ENCODE peak calls at places on chromosomes 16 and 17, in nine cellular contexts. One of them, this sample, is unnamed.

GRCh38 chr16:30096105-30096861 is at the start of gene YPEL3:
- DNase-seq in A549: peak; percentile 88
- DNase-seq in foreskin fibroblast: peak; percentile 95
- DNase-seq in dorsolateral prefrontal cortex: peak; percentile 89
- DNase-seq in thoracic aorta: peak; percentile 48
- DNase-seq in CD4-positive, alpha-beta T cell: peak; percentile 89
- DNase-seq in mesothelial cell of epicardium: peak; percentile 90
- DNase-seq in cardiac muscle cell: peak; percentile 95
- DNase-seq in ovary: peak; percentile 94
- DNase-seq in this sample: peak; percentile 89

GRCh38 chr16:78742501-78743283 is 643.2 kb downstream of the WWOX start:
- DNase-seq in A549: no peak
- DNase-seq in foreskin fibroblast: no peak
- DNase-seq in dorsolateral prefrontal cortex: no peak
- DNase-seq in thoracic aorta: no peak
- DNase-seq in CD4-positive, alpha-beta T cell: peak; percentile 69
- DNase-seq in mesothelial cell of epicardium: no peak
- DNase-seq in cardiac muscle cell: no peak
- DNase-seq in ovary: peak; percentile 31
- DNase-seq in this sample: no peak

GRCh38 chr17:4442582-4442981 is 8.8 kb downstream of the SPNS3 start:
- DNase-seq in A549: no peak
- DNase-seq in foreskin fibroblast: no peak
- DNase-seq in dorsolateral prefrontal cortex: no peak
- DNase-seq in thoracic aorta: no peak
- DNase-seq in CD4-positive, alpha-beta T cell: no peak
- DNase-seq in mesothelial cell of epicardium: no peak
- DNase-seq in cardiac muscle cell: no peak
- DNase-seq in ovary: no peak
- DNase-seq in this sample: no peak

GRCh38 chr17:3920940-3921852 is 4.9 kb upstream of the P2RX1 start:
- DNase-seq in A549: no peak
- DNase-seq in foreskin fibroblast: no peak
- DNase-seq in dorsolateral prefrontal cortex: no peak
- DNase-seq in thoracic aorta: no peak
- DNase-seq in CD4-positive, alpha-beta T cell: no peak
- DNase-seq in mesothelial cell of epicardium: no peak
- DNase-seq in cardiac muscle cell: no peak
- DNase-seq in ovary: no peak
- DNase-seq in this sample: no peak

GRCh38 chr16:819336-819735 is 18.8 kb upstream of the GNG13 start:
- DNase-seq in A549: no peak
- DNase-seq in foreskin fibroblast: no peak
- DNase-seq in dorsolateral prefrontal cortex: no peak
- DNase-seq in thoracic aorta: no peak
- DNase-seq in CD4-positive, alpha-beta T cell: no peak
- DNase-seq in mesothelial cell of epicardium: no peak
- DNase-seq in cardiac muscle cell: no peak
- DNase-seq in ovary: no peak
- DNase-seq in this sample: no peak

GRCh38 chr16:78761427-78761826 is 662.0 kb downstream of the WWOX start:
- DNase-seq in A549: no peak
- DNase-seq in foreskin fibroblast: no peak
- DNase-seq in dorsolateral prefrontal cortex: no peak
- DNase-seq in thoracic aorta: no peak
- DNase-seq in CD4-positive, alpha-beta T cell: no peak
- DNase-seq in mesothelial cell of epicardium: no peak
- DNase-seq in cardiac muscle cell: no peak
- DNase-seq in ovary: no peak
- DNase-seq in this sample: no peak

GRCh38 chr16:75203106-75203505 is 3.9 kb downstream of the CTRB2 start:
- DNase-seq in A549: no peak
- DNase-seq in foreskin fibroblast: no peak
- DNase-seq in dorsolateral prefrontal cortex: no peak
- DNase-seq in thoracic aorta: no peak
- DNase-seq in CD4-positive, alpha-beta T cell: no peak
- DNase-seq in mesothelial cell of epicardium: no peak
- DNase-seq in cardiac muscle cell: no peak
- DNase-seq in ovary: no peak
- DNase-seq in this sample: no peak

GRCh38 chr16:20137194-20137593 is 63.5 kb upstream of the GPR139 start:
- DNase-seq in A549: no peak
- DNase-seq in foreskin fibroblast: no peak
- DNase-seq in dorsolateral prefrontal cortex: no peak
- DNase-seq in thoracic aorta: no peak
- DNase-seq in CD4-positive, alpha-beta T cell: no peak
- DNase-seq in mesothelial cell of epicardium: no peak
- DNase-seq in cardiac muscle cell: no peak
- DNase-seq in ovary: no peak
- DNase-seq in this sample: no peak

GRCh38 chr17:82972836-82973372 is 106.5 kb upstream of the METRNL start:
- DNase-seq in A549: no peak
- DNase-seq in foreskin fibroblast: no peak
- DNase-seq in dorsolateral prefrontal cortex: no peak
- DNase-seq in thoracic aorta: no peak
- DNase-seq in CD4-positive, alpha-beta T cell: no peak
- DNase-seq in mesothelial cell of epicardium: no peak
- DNase-seq in cardiac muscle cell: no peak
- DNase-seq in ovary: no peak
- DNase-seq in this sample: no peak

GRCh38 chr17:30290077-30290476 is 1.7 kb downstream of the BLMH start:
- DNase-seq in A549: no peak
- DNase-seq in foreskin fibroblast: no peak
- DNase-seq in dorsolateral prefrontal cortex: no peak
- DNase-seq in thoracic aorta: no peak
- DNase-seq in CD4-positive, alpha-beta T cell: no peak
- DNase-seq in mesothelial cell of epicardium: no peak
- DNase-seq in cardiac muscle cell: no peak
- DNase-seq in ovary: no peak
- DNase-seq in this sample: no peak

GRCh38 chr17:2023256-2023655 is 1.9 kb downstream of the RTN4RL1 start:
- DNase-seq in A549: no peak
- DNase-seq in foreskin fibroblast: no peak
- DNase-seq in dorsolateral prefrontal cortex: no peak
- DNase-seq in thoracic aorta: no peak
- DNase-seq in CD4-positive, alpha-beta T cell: no peak
- DNase-seq in mesothelial cell of epicardium: no peak
- DNase-seq in cardiac muscle cell: no peak
- DNase-seq in ovary: no peak
- DNase-seq in this sample: no peak

GRCh38 chr17:2024572-2025219 is 438 bp downstream of the RTN4RL1 start:
- DNase-seq in A549: no peak
- DNase-seq in foreskin fibroblast: no peak
- DNase-seq in dorsolateral prefrontal cortex: no peak
- DNase-seq in thoracic aorta: no peak
- DNase-seq in CD4-positive, alpha-beta T cell: no peak
- DNase-seq in mesothelial cell of epicardium: no peak
- DNase-seq in cardiac muscle cell: no peak
- DNase-seq in ovary: no peak
- DNase-seq in this sample: no peak

GRCh38 chr17:2022647-2023046 is 2.5 kb downstream of the RTN4RL1 start:
- DNase-seq in A549: no peak
- DNase-seq in foreskin fibroblast: no peak
- DNase-seq in dorsolateral prefrontal cortex: no peak
- DNase-seq in thoracic aorta: no peak
- DNase-seq in CD4-positive, alpha-beta T cell: no peak
- DNase-seq in mesothelial cell of epicardium: no peak
- DNase-seq in cardiac muscle cell: no peak
- DNase-seq in ovary: no peak
- DNase-seq in this sample: no peak

GRCh38 chr17:2025220-2025621 is at the start of gene RTN4RL1:
- DNase-seq in A549: peak; percentile 80
- DNase-seq in foreskin fibroblast: peak; percentile 81
- DNase-seq in dorsolateral prefrontal cortex: peak; percentile 47
- DNase-seq in thoracic aorta: no peak
- DNase-seq in CD4-positive, alpha-beta T cell: peak; percentile 59
- DNase-seq in mesothelial cell of epicardium: no peak
- DNase-seq in cardiac muscle cell: peak; percentile 63
- DNase-seq in ovary: peak; percentile 58
- DNase-seq in this sample: peak; percentile 55

GRCh38 chr17:2023692-2024571 is 1.2 kb downstream of the RTN4RL1 start:
- DNase-seq in A549: peak; percentile 55
- DNase-seq in foreskin fibroblast: peak; percentile 62
- DNase-seq in dorsolateral prefrontal cortex: no peak
- DNase-seq in thoracic aorta: no peak
- DNase-seq in CD4-positive, alpha-beta T cell: no peak
- DNase-seq in mesothelial cell of epicardium: no peak
- DNase-seq in cardiac muscle cell: peak; percentile 77
- DNase-seq in ovary: peak; percentile 56
- DNase-seq in this sample: peak; percentile 43
- TF ChIP-seq CTCF in A549: no peak
- TF ChIP-seq CTCF in foreskin fibroblast: no peak
- TF ChIP-seq CTCF in dorsolateral prefrontal cortex: no peak
- TF ChIP-seq CTCF in thoracic aorta: peak; percentile 29
- TF ChIP-seq CTCF in CD4-positive, alpha-beta T cell: no peak
- TF ChIP-seq CTCF in mesothelial cell of epicardium: no peak
- TF ChIP-seq CTCF in cardiac muscle cell: no peak
- TF ChIP-seq CTCF in ovary: peak; percentile 19
- TF ChIP-seq CTCF in this sample: no peak

DNA sequence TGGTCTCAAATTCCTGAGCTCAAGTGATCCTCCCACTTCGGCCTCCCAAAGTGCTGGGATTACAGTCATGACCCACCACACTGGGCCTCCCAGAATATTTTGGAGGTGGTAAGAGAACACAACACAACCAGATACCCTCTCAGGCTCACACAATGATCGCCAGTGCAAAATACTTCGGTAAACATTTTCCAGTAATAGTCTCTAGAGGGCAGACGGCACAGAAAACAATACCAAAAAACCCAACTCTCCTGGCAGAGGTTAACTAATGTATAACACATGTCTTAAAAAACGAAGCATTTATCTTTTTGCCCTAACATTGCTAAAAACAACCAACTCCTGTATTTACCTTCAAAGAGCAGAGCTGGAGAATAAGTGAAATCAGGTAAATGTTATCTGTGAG is 10.5 kb downstream of the NUFIP2 start:
- DNase-seq in A549: no peak
- DNase-seq in foreskin fibroblast: peak; percentile 41
- DNase-seq in dorsolateral prefrontal cortex: no peak
- DNase-seq in thoracic aorta: no peak
- DNase-seq in CD4-positive, alpha-beta T cell: no peak
- DNase-seq in mesothelial cell of epicardium: no peak
- DNase-seq in cardiac muscle cell: no peak
- DNase-seq in ovary: no peak
- DNase-seq in this sample: peak; percentile 49
- TF ChIP-seq CTCF in A549: peak; percentile 17
- TF ChIP-seq CTCF in foreskin fibroblast: no peak
- TF ChIP-seq CTCF in dorsolateral prefrontal cortex: no peak
- TF ChIP-seq CTCF in thoracic aorta: no peak
- TF ChIP-seq CTCF in CD4-positive, alpha-beta T cell: no peak
- TF ChIP-seq CTCF in mesothelial cell of epicardium: no peak
- TF ChIP-seq CTCF in cardiac muscle cell: peak; percentile 17
- TF ChIP-seq CTCF in ovary: no peak
- TF ChIP-seq CTCF in this sample: peak; percentile 51

GRCh38 chr16:85335584-85336492 is 223.6 kb upstream of the CIBAR2 start:
- DNase-seq in A549: no peak
- DNase-seq in foreskin fibroblast: peak; percentile 62
- DNase-seq in dorsolateral prefrontal cortex: no peak
- DNase-seq in thoracic aorta: no peak
- DNase-seq in CD4-positive, alpha-beta T cell: no peak
- DNase-seq in mesothelial cell of epicardium: no peak
- DNase-seq in cardiac muscle cell: peak; percentile 43
- DNase-seq in ovary: no peak
- DNase-seq in this sample: peak; percentile 29

GRCh38 chr16:85333744-85334640 is 221.7 kb upstream of the CIBAR2 start:
- DNase-seq in A549: no peak
- DNase-seq in foreskin fibroblast: no peak
- DNase-seq in dorsolateral prefrontal cortex: no peak
- DNase-seq in thoracic aorta: no peak
- DNase-seq in CD4-positive, alpha-beta T cell: no peak
- DNase-seq in mesothelial cell of epicardium: no peak
- DNase-seq in cardiac muscle cell: no peak
- DNase-seq in ovary: no peak
- DNase-seq in this sample: no peak

GRCh38 chr16:85332175-85332574 is 219.9 kb upstream of the CIBAR2 start:
- DNase-seq in A549: no peak
- DNase-seq in foreskin fibroblast: no peak
- DNase-seq in dorsolateral prefrontal cortex: no peak
- DNase-seq in thoracic aorta: no peak
- DNase-seq in CD4-positive, alpha-beta T cell: no peak
- DNase-seq in mesothelial cell of epicardium: no peak
- DNase-seq in cardiac muscle cell: no peak
- DNase-seq in ovary: no peak
- DNase-seq in this sample: no peak

GRCh38 chr16:85333337-85333736 is 221.1 kb upstream of the CIBAR2 start:
- DNase-seq in A549: no peak
- DNase-seq in foreskin fibroblast: no peak
- DNase-seq in dorsolateral prefrontal cortex: no peak
- DNase-seq in thoracic aorta: no peak
- DNase-seq in CD4-positive, alpha-beta T cell: no peak
- DNase-seq in mesothelial cell of epicardium: no peak
- DNase-seq in cardiac muscle cell: no peak
- DNase-seq in ovary: no peak
- DNase-seq in this sample: no peak

GRCh38 chr16:85334718-85335583 is 222.7 kb upstream of the CIBAR2 start:
- DNase-seq in A549: no peak
- DNase-seq in foreskin fibroblast: no peak
- DNase-seq in dorsolateral prefrontal cortex: no peak
- DNase-seq in thoracic aorta: no peak
- DNase-seq in CD4-positive, alpha-beta T cell: no peak
- DNase-seq in mesothelial cell of epicardium: no peak
- DNase-seq in cardiac muscle cell: peak; percentile 49
- DNase-seq in ovary: no peak
- DNase-seq in this sample: no peak
- TF ChIP-seq CTCF in A549: no peak
- TF ChIP-seq CTCF in foreskin fibroblast: no peak
- TF ChIP-seq CTCF in dorsolateral prefrontal cortex: no peak
- TF ChIP-seq CTCF in thoracic aorta: no peak
- TF ChIP-seq CTCF in CD4-positive, alpha-beta T cell: no peak
- TF ChIP-seq CTCF in mesothelial cell of epicardium: no peak
- TF ChIP-seq CTCF in cardiac muscle cell: peak; percentile 13
- TF ChIP-seq CTCF in ovary: no peak
- TF ChIP-seq CTCF in this sample: no peak

DNA sequence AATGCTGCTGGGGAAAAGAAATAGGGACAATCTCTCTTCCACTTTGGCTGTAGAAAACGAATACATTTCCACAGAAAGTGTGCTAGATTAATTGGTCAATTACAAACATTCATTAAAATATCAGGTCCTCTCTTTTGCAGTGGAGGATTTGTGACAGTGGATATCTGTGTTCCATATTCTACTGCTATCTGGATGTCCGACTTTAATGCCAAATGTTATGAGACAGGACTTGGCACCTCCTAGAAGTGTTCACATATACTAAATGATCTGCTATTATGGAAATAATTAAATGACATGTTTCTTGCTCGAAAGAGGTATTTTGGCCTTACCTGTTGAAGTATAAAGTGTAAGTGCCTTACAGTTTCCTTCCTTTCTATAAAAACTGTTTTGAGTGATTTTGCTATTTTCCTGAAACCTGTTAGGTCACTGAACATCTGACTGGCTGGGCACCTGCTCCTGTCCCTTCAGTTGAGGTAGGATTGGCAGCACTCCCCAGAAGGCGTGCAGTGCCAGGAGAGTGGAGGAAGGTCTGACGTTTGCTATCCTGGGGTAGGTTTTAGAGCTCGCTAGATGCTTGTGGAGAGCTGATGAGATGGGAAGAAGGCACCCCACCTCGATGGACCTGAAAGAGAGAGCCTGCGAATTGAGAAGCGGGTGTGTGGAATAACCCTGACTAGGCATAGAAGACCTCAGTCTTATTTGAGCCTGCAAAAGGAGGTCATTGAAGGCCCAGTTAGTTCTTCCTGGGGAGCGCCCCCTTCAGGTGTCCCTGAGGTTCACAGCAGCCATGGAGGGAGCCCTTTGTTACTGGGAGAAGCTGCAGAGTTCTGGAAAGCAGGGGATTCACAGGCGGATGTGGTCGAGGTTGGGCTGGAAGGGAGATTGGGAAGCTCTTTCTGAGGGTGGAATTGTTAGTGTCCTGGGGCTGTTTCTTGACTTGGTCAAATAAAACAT is 159.4 kb upstream of the ZNF267 start:
- DNase-seq in A549: no peak
- DNase-seq in foreskin fibroblast: no peak
- DNase-seq in dorsolateral prefrontal cortex: no peak
- DNase-seq in thoracic aorta: no peak
- DNase-seq in CD4-positive, alpha-beta T cell: no peak
- DNase-seq in mesothelial cell of epicardium: no peak
- DNase-seq in cardiac muscle cell: peak; percentile 10
- DNase-seq in ovary: no peak
- DNase-seq in this sample: no peak
- TF ChIP-seq CTCF in A549: no peak
- TF ChIP-seq CTCF in foreskin fibroblast: peak; percentile 22
- TF ChIP-seq CTCF in dorsolateral prefrontal cortex: no peak
- TF ChIP-seq CTCF in thoracic aorta: no peak
- TF ChIP-seq CTCF in CD4-positive, alpha-beta T cell: no peak
- TF ChIP-seq CTCF in mesothelial cell of epicardium: peak; percentile 13
- TF ChIP-seq CTCF in cardiac muscle cell: peak; percentile 38
- TF ChIP-seq CTCF in ovary: no peak
- TF ChIP-seq CTCF in this sample: peak; percentile 26

This sample was measured in AG10803.